ENCODE peak calls at places on chromosome 13, in six cellular contexts. One of them, this sample, is unnamed.

GRCh38 chr13:40665061-40665753 is 1.2 kb downstream of the FOXO1 start:
- DNase-seq in IMR-90: no peak
- DNase-seq in endothelial cell of umbilical vein: no peak
- DNase-seq in K562: peak; percentile 36
- DNase-seq in GM23248: peak; percentile 43
- DNase-seq in neuronal stem cell: peak; percentile 41
- DNase-seq in this sample: peak; percentile 68

GRCh38 chr13:36133950-36134349 is 2.8 kb upstream of the DCLK1 start:
- DNase-seq in IMR-90: no peak
- DNase-seq in endothelial cell of umbilical vein: peak; percentile 23
- DNase-seq in K562: no peak
- DNase-seq in GM23248: no peak
- DNase-seq in neuronal stem cell: no peak
- DNase-seq in this sample: no peak

GRCh38 chr13:101919541-101920306 is 467.2 kb downstream of the ITGBL1 start:
- DNase-seq in IMR-90: peak; percentile 10
- DNase-seq in endothelial cell of umbilical vein: peak; percentile 38
- DNase-seq in K562: no peak
- DNase-seq in GM23248: peak; percentile 32
- DNase-seq in neuronal stem cell: peak; percentile 56
- DNase-seq in this sample: no peak

GRCh38 chr13:113001251-113002140 is 32.5 kb downstream of the MCF2L start:
- DNase-seq in IMR-90: peak; percentile 3
- DNase-seq in endothelial cell of umbilical vein: no peak
- DNase-seq in K562: no peak
- DNase-seq in GM23248: peak; percentile 12
- DNase-seq in neuronal stem cell: peak; percentile 55
- DNase-seq in this sample: no peak

GRCh38 chr13:44805623-44806022 is 183.6 kb downstream of the NUFIP1 start:
- DNase-seq in IMR-90: no peak
- DNase-seq in endothelial cell of umbilical vein: no peak
- DNase-seq in K562: no peak
- DNase-seq in GM23248: no peak
- DNase-seq in neuronal stem cell: no peak
- DNase-seq in this sample: no peak

GRCh38 chr13:34805347-34805746 is 136.7 kb upstream of the NBEA start:
- DNase-seq in IMR-90: no peak
- DNase-seq in endothelial cell of umbilical vein: no peak
- DNase-seq in K562: no peak
- DNase-seq in GM23248: no peak
- DNase-seq in neuronal stem cell: no peak
- DNase-seq in this sample: no peak

GRCh38 chr13:93336733-93337132 is 110.1 kb downstream of the GPC6 start:
- DNase-seq in IMR-90: no peak
- DNase-seq in endothelial cell of umbilical vein: no peak
- DNase-seq in K562: no peak
- DNase-seq in GM23248: no peak
- DNase-seq in neuronal stem cell: no peak
- DNase-seq in this sample: no peak

GRCh38 chr13:51628059-51628852 is 44.0 kb downstream of the WDFY2 start:
- DNase-seq in IMR-90: no peak
- DNase-seq in endothelial cell of umbilical vein: no peak
- DNase-seq in K562: no peak
- DNase-seq in GM23248: no peak
- DNase-seq in neuronal stem cell: no peak
- DNase-seq in this sample: no peak

GRCh38 chr13:38346764-38347163 is 2.9 kb upstream of the UFM1 start:
- DNase-seq in IMR-90: no peak
- DNase-seq in endothelial cell of umbilical vein: no peak
- DNase-seq in K562: no peak
- DNase-seq in GM23248: no peak
- DNase-seq in neuronal stem cell: no peak
- DNase-seq in this sample: no peak

GRCh38 chr13:94713556-94714182 is 1.3 kb upstream of the SOX21 start:
- DNase-seq in IMR-90: no peak
- DNase-seq in endothelial cell of umbilical vein: no peak
- DNase-seq in K562: no peak
- DNase-seq in GM23248: no peak
- DNase-seq in neuronal stem cell: no peak
- DNase-seq in this sample: no peak

GRCh38 chr13:79297128-79297527 is 108.9 kb downstream of the RBM26 start:
- DNase-seq in IMR-90: no peak
- DNase-seq in endothelial cell of umbilical vein: no peak
- DNase-seq in K562: no peak
- DNase-seq in GM23248: no peak
- DNase-seq in neuronal stem cell: no peak
- DNase-seq in this sample: no peak

GRCh38 chr13:66805657-66806056 is 424.5 kb downstream of the PCDH9 start:
- DNase-seq in IMR-90: peak; percentile 54
- DNase-seq in endothelial cell of umbilical vein: peak; percentile 80
- DNase-seq in K562: no peak
- DNase-seq in GM23248: no peak
- DNase-seq in neuronal stem cell: no peak
- DNase-seq in this sample: no peak

GRCh38 chr13:99496322-99497142 is 4.7 kb upstream of the TM9SF2 start:
- DNase-seq in IMR-90: peak; percentile 15
- DNase-seq in endothelial cell of umbilical vein: peak; percentile 72
- DNase-seq in K562: peak; percentile 13
- DNase-seq in GM23248: peak; percentile 85
- DNase-seq in neuronal stem cell: no peak
- DNase-seq in this sample: no peak

GRCh38 chr13:110479215-110479545 is 82.3 kb downstream of the RAB20 start:
- DNase-seq in IMR-90: no peak
- DNase-seq in endothelial cell of umbilical vein: no peak
- DNase-seq in K562: no peak
- DNase-seq in GM23248: no peak
- DNase-seq in neuronal stem cell: no peak
- DNase-seq in this sample: no peak

GRCh38 chr13:80251403-80251802 is 89.5 kb downstream of the SPRY2 start:
- DNase-seq in IMR-90: peak; percentile 60
- DNase-seq in endothelial cell of umbilical vein: no peak
- DNase-seq in K562: no peak
- DNase-seq in GM23248: peak; percentile 17
- DNase-seq in neuronal stem cell: no peak
- DNase-seq in this sample: no peak

GRCh38 chr13:37290691-37291090 is 185.2 kb upstream of the CSNK1A1L start:
- DNase-seq in IMR-90: no peak
- DNase-seq in endothelial cell of umbilical vein: no peak
- DNase-seq in K562: no peak
- DNase-seq in GM23248: no peak
- DNase-seq in neuronal stem cell: no peak
- DNase-seq in this sample: no peak

GRCh38 chr13:99703908-99704307 is 202.6 kb downstream of the TM9SF2 start:
- DNase-seq in IMR-90: no peak
- DNase-seq in endothelial cell of umbilical vein: no peak
- DNase-seq in K562: no peak
- DNase-seq in GM23248: no peak
- DNase-seq in neuronal stem cell: no peak
- DNase-seq in this sample: no peak

GRCh38 chr13:51913421-51914136 is 51.8 kb downstream of the CCDC70 start:
- DNase-seq in IMR-90: no peak
- DNase-seq in endothelial cell of umbilical vein: no peak
- DNase-seq in K562: no peak
- DNase-seq in GM23248: no peak
- DNase-seq in neuronal stem cell: no peak
- DNase-seq in this sample: peak; percentile 55

GRCh38 chr13:78787189-78787588 is 128.2 kb upstream of the OBI1 start:
- DNase-seq in IMR-90: no peak
- DNase-seq in endothelial cell of umbilical vein: no peak
- DNase-seq in K562: no peak
- DNase-seq in GM23248: no peak
- DNase-seq in neuronal stem cell: no peak
- DNase-seq in this sample: no peak

GRCh38 chr13:106105153-106105552 is 430.3 kb downstream of the EFNB2 start:
- DNase-seq in IMR-90: peak; percentile 11
- DNase-seq in endothelial cell of umbilical vein: peak; percentile 25
- DNase-seq in K562: no peak
- DNase-seq in GM23248: peak; percentile 27
- DNase-seq in neuronal stem cell: no peak
- DNase-seq in this sample: no peak

GRCh38 chr13:101452519-101453485 is at the start of gene ITGBL1:
- DNase-seq in IMR-90: peak; percentile 25
- DNase-seq in endothelial cell of umbilical vein: peak; percentile 48
- DNase-seq in K562: no peak
- DNase-seq in GM23248: peak; percentile 76
- DNase-seq in neuronal stem cell: no peak
- DNase-seq in this sample: no peak

GRCh38 chr13:102131246-102131645 is 270.6 kb downstream of the FGF14 start:
- DNase-seq in IMR-90: no peak
- DNase-seq in endothelial cell of umbilical vein: no peak
- DNase-seq in K562: no peak
- DNase-seq in GM23248: no peak
- DNase-seq in neuronal stem cell: no peak
- DNase-seq in this sample: no peak

GRCh38 chr13:49652691-49653305 is 24.5 kb downstream of the ARL11 start:
- DNase-seq in IMR-90: peak; percentile 10
- DNase-seq in endothelial cell of umbilical vein: peak; percentile 37
- DNase-seq in K562: peak; percentile 48
- DNase-seq in GM23248: peak; percentile 50
- DNase-seq in neuronal stem cell: peak; percentile 36
- DNase-seq in this sample: peak; percentile 63

DNA sequence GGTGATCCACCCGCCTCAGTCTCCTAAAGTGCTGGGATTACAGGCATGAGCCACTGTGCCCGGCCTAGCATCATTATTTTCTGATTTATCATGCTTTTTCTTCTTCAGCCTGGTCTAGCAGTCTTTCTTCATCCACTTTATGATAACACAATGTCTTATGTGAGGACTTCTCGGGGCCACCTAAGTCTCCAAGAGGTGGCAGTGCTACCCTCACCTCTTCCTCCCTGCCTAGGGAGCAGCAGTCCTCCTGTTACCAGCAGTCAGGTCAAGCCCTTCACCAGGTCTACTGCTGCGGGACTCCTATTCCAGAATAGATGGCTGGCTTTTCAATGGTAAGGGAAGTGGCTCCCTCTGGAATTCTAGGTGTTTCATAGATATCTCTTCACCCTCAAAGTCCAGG is 163.8 kb downstream of the KLF5 start:
- DNase-seq in IMR-90: no peak
- DNase-seq in endothelial cell of umbilical vein: no peak
- DNase-seq in K562: no peak
- DNase-seq in GM23248: no peak
- DNase-seq in neuronal stem cell: no peak
- DNase-seq in this sample: no peak
- H3K4me2 ChIP-seq in IMR-90: no peak overlapping the region
- H3K4me2 ChIP-seq in endothelial cell of umbilical vein: no peak overlapping the region
- H3K4me2 ChIP-seq in K562: no peak overlapping the region
- H3K4me2 ChIP-seq in GM23248: no peak overlapping the region
- H3K4me2 ChIP-seq in neuronal stem cell: no peak overlapping the region
- H3K4me2 ChIP-seq in this sample: no peak overlapping the region

GRCh38 chr13:86446311-86446710 is 647.1 kb upstream of the SLITRK6 start:
- DNase-seq in IMR-90: peak; percentile 13
- DNase-seq in endothelial cell of umbilical vein: no peak
- DNase-seq in K562: no peak
- DNase-seq in GM23248: peak; percentile 58
- DNase-seq in neuronal stem cell: no peak
- DNase-seq in this sample: no peak

GRCh38 chr13:86447479-86447878 is 648.3 kb upstream of the SLITRK6 start:
- DNase-seq in IMR-90: no peak
- DNase-seq in endothelial cell of umbilical vein: no peak
- DNase-seq in K562: no peak
- DNase-seq in GM23248: no peak
- DNase-seq in neuronal stem cell: no peak
- DNase-seq in this sample: no peak

GRCh38 chr13:86445584-86446140 is 646.4 kb upstream of the SLITRK6 start:
- DNase-seq in IMR-90: no peak
- DNase-seq in endothelial cell of umbilical vein: no peak
- DNase-seq in K562: no peak
- DNase-seq in GM23248: peak; percentile 5
- DNase-seq in neuronal stem cell: no peak
- DNase-seq in this sample: no peak
- H3K4me3 ChIP-seq in IMR-90: no peak overlapping the region
- H3K4me3 ChIP-seq in endothelial cell of umbilical vein: no peak overlapping the region
- H3K4me3 ChIP-seq in K562: no peak overlapping the region
- H3K4me3 ChIP-seq in GM23248: no peak overlapping the region
- H3K4me3 ChIP-seq in neuronal stem cell: no peak overlapping the region
- H3K4me3 ChIP-seq in this sample: no peak overlapping the region

DNA sequence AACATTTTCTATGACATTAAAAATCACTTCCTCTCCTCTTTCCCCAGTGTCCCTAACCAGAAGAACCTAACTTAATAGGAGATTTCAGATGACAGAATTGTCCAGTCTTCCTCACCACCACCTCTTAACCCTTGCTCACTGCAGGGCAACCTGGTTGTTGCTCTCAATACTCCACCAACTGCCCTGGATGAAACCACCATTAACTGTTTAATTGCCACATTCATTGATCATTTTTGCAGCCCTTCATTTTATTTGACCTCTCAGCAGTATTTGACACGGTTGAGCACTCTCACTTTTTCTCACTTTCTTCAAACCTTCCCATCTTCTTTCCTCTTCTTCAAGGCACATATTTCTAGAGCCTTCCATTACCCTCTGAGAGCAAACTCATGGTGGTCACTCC is 84.0 kb downstream of the MBNL2 start:
- DNase-seq in IMR-90: no peak
- DNase-seq in endothelial cell of umbilical vein: no peak
- DNase-seq in K562: no peak
- DNase-seq in GM23248: no peak
- DNase-seq in neuronal stem cell: no peak
- DNase-seq in this sample: no peak
- H3K4me2 ChIP-seq in IMR-90: no peak overlapping the region
- H3K4me2 ChIP-seq in endothelial cell of umbilical vein: no peak overlapping the region
- H3K4me2 ChIP-seq in K562: no peak overlapping the region
- H3K4me2 ChIP-seq in GM23248: no peak overlapping the region
- H3K4me2 ChIP-seq in neuronal stem cell: no peak overlapping the region
- H3K4me2 ChIP-seq in this sample: no peak overlapping the region

GRCh38 chr13:20340136-20340758 is 108.1 kb upstream of the GJB6 start:
- DNase-seq in IMR-90: no peak
- DNase-seq in endothelial cell of umbilical vein: no peak
- DNase-seq in K562: no peak
- DNase-seq in GM23248: no peak
- DNase-seq in neuronal stem cell: no peak
- DNase-seq in this sample: no peak
- H3K4me3 ChIP-seq in IMR-90: no peak overlapping the region
- H3K4me3 ChIP-seq in endothelial cell of umbilical vein: no peak overlapping the region
- H3K4me3 ChIP-seq in K562: no peak overlapping the region
- H3K4me3 ChIP-seq in GM23248: peak overlapping the region; percentile 52
- H3K4me3 ChIP-seq in neuronal stem cell: no peak overlapping the region
- H3K4me3 ChIP-seq in this sample: no peak overlapping the region

GRCh38 chr13:26558912-26559485 is 1.5 kb downstream of the WASF3 start:
- DNase-seq in IMR-90: no peak
- DNase-seq in endothelial cell of umbilical vein: peak; percentile 46
- DNase-seq in K562: no peak
- DNase-seq in GM23248: peak; percentile 16
- DNase-seq in neuronal stem cell: peak; percentile 65
- DNase-seq in this sample: no peak
- H3K4me2 ChIP-seq in IMR-90: peak overlapping the region; percentile 77
- H3K4me2 ChIP-seq in endothelial cell of umbilical vein: peak overlapping the region; percentile 97
- H3K4me2 ChIP-seq in K562: no peak overlapping the region
- H3K4me2 ChIP-seq in GM23248: peak overlapping the region; percentile 94
- H3K4me2 ChIP-seq in neuronal stem cell: no peak overlapping the region
- H3K4me2 ChIP-seq in this sample: no peak overlapping the region